ENCODE peak calls at places on chromosomes 11 and 22, in ten cellular contexts. I is iPS-NIHi11; G is NCI-H345; Y is T-helper 9 cell; R is LoVo; X is HuH-7; Q is sciatic nerve; A is HT-29; D is A549; U is activated CD4-positive, CD25-positive, alpha-beta regulatory T cell treated with anti-CD3 and anti-CD28 coated beads, Interleukin-2, amount 50 U/mL, for 16 hours. P is an unnamed sample.

GRCh38 chr11:90639687-90640086 is 416.8 kb upstream of the CHORDC1 start:
- DNase-seq in I (peak), G (peak), Y (no peak), R (no peak), X (no peak), Q (no peak), A (no peak), D (peak), U (no peak), P (no peak)

GRCh38 chr11:120492486-120492885 is 19.1 kb upstream of the GRIK4 start:
- DNase-seq in I (no peak), G (no peak), Y (no peak), R (no peak), X (no peak), Q (no peak), A (no peak), D (no peak), U (no peak), P (no peak)

GRCh38 chr11:70138403-70138802 is 60.3 kb downstream of the ANO1 start:
- DNase-seq in I (no peak), G (no peak), Y (no peak), R (no peak), X (no peak), Q (no peak), A (no peak), D (no peak), U (no peak), P (no peak)

GRCh38 chr11:130574740-130575139 is 126.3 kb downstream of the ADAMTS15 start:
- DNase-seq in I (no peak), G (no peak), Y (no peak), R (no peak), X (no peak), Q (no peak), A (no peak), D (no peak), U (no peak), P (no peak)

GRCh38 chr22:47547239-47547661 is 784.8 kb downstream of the TBC1D22A start:
- DNase-seq in I (no peak), G (no peak), Y (no peak), R (no peak), X (no peak), Q (no peak), A (no peak), D (no peak), U (no peak), P (no peak)

GRCh38 chr11:13384837-13385417 is 78.1 kb downstream of the BTBD10 start:
- DNase-seq in I (peak), G (peak), Y (no peak), R (peak), X (peak), Q (no peak), A (peak), D (peak), U (no peak), P (peak)

GRCh38 chr11:27266125-27266524 is 96.9 kb downstream of the CCDC34 start:
- DNase-seq in I (no peak), G (no peak), Y (no peak), R (no peak), X (no peak), Q (no peak), A (no peak), D (no peak), U (no peak), P (no peak)

GRCh38 chr11:109747839-109748238 is 325.8 kb downstream of the C11orf87 start:
- DNase-seq in I (no peak), G (no peak), Y (no peak), R (no peak), X (no peak), Q (no peak), A (no peak), D (no peak), U (no peak), P (peak)

GRCh38 chr22:38700271-38700788 is 413 bp downstream of the JOSD1 start:
- DNase-seq in I (peak), G (no peak), Y (no peak), R (peak), X (no peak), Q (peak), A (peak), D (no peak), U (no peak), P (peak)

GRCh38 chr11:849951-850776 is 7.5 kb downstream of the TSPAN4 start:
- DNase-seq in I (peak), G (no peak), Y (no peak), R (no peak), X (no peak), Q (no peak), A (no peak), D (no peak), U (no peak), P (no peak)

GRCh38 chr22:16932577-16932976 is 75.4 kb downstream of the GAB4 start:
- DNase-seq in I (no peak), G (no peak), Y (no peak), R (no peak), X (no peak), Q (no peak), A (peak), D (peak), U (no peak), P (no peak)

GRCh38 chr11:11669447-11669846 is 47.6 kb upstream of the GALNT18 start:
- DNase-seq in I (no peak), G (no peak), Y (no peak), R (no peak), X (no peak), Q (no peak), A (no peak), D (no peak), U (no peak), P (no peak)

GRCh38 chr11:315051-315481 is 1.2 kb downstream of the IFITM1 start:
- DNase-seq in I (no peak), G (no peak), Y (no peak), R (no peak), X (no peak), Q (no peak), A (no peak), D (no peak), U (no peak), P (no peak)

GRCh38 chr11:104999716-105000115 is 23.3 kb downstream of the CASP5 start:
- DNase-seq in I (no peak), G (no peak), Y (no peak), R (no peak), X (no peak), Q (no peak), A (peak), D (no peak), U (no peak), P (no peak)

GRCh38 chr11:67053896-67054850 is 2.5 kb upstream of the RHOD start:
- DNase-seq in I (peak), G (peak), Y (no peak), R (peak), X (peak), Q (no peak), A (peak), D (peak), U (no peak), P (peak)

GRCh38 chr11:6371825-6372224 is 18.4 kb upstream of the SMPD1 start:
- DNase-seq in I (peak), G (no peak), Y (no peak), R (no peak), X (no peak), Q (no peak), A (no peak), D (no peak), U (no peak), P (no peak)

GRCh38 chr22:50672471-50673230 is at the start of gene SHANK3:
- DNase-seq in I (peak), G (no peak), Y (no peak), R (no peak), X (no peak), Q (peak), A (no peak), D (no peak), U (no peak), P (no peak)

GRCh38 chr11:58068640-58069039 is 37.9 kb downstream of the OR6Q1 start:
- DNase-seq in I (no peak), G (no peak), Y (no peak), R (no peak), X (no peak), Q (no peak), A (no peak), D (no peak), U (no peak), P (no peak)